ENCODE peak calls at places on chromosomes 1 and 21, in ten cellular contexts. Z is NAMALWA; T is hypothalamus; W is lung microvascular endothelial cell; F is AG20443; O is epithelial cell of esophagus; Y is CD4-positive, CD25-positive, alpha-beta regulatory T cell; K is lower lobe of right lung; J is activated CD8-positive, alpha-beta memory T cell treated with anti-CD3 and anti-CD28 coated beads, Interleukin-2, amount 50 U/mL, for 48 hours; V is endodermal cell. U is an unnamed sample.

GRCh38 chr1:86356247-86356646 is 39.9 kb downstream of the ODF2L start:
- DNase-seq in T (no peak), O (peak), W (peak), Z (no peak), J (no peak), K (peak), F (peak), Y (no peak), V (no peak), U (no peak)

GRCh38 chr1:235999259-235999925 is 65.5 kb downstream of the NID1 start:
- DNase-seq in Z (no peak), T (no peak), W (peak), F (peak), K (no peak), Y (peak), V (no peak), O (peak), J (peak), U (peak)

GRCh38 chr1:235516862-235517446 is 12.7 kb upstream of the B3GALNT2 start:
- DNase-seq in J (no peak), F (no peak), O (no peak), T (no peak), Z (no peak), K (no peak), W (no peak), Y (no peak), V (peak), U (no peak)

GRCh38 chr1:45846931-45847330 is 43.5 kb downstream of the MAST2 start:
- DNase-seq in O (no peak), J (no peak), W (peak), V (no peak), Z (no peak), Y (no peak), K (no peak), F (peak), T (no peak), U (no peak)

GRCh38 chr1:206445116-206445515 is 25.2 kb upstream of the IKBKE start:
- DNase-seq in F (peak), W (peak), Z (no peak), T (no peak), K (no peak), V (no peak), Y (no peak), O (no peak), J (no peak), U (no peak)

GRCh38 chr1:6384962-6385672 is 8.4 kb downstream of the ACOT7 start:
- DNase-seq in K (no peak), T (peak), W (peak), O (peak), J (no peak), V (no peak), F (no peak), Y (no peak), Z (no peak), U (no peak)

GRCh38 chr1:50335036-50335435 is 88.2 kb downstream of the DMRTA2 start:
- DNase-seq in V (no peak), Z (no peak), W (no peak), F (no peak), K (no peak), Y (no peak), O (no peak), J (no peak), T (no peak), U (no peak)

GRCh38 chr1:114345930-114346479 is 165.0 kb downstream of the TRIM33 start:
- DNase-seq in K (no peak), W (no peak), J (no peak), Y (no peak), V (peak), F (peak), O (no peak), T (no peak), Z (no peak), U (no peak)

GRCh38 chr1:243280571-243281129 is 24.8 kb downstream of the SDCCAG8 start:
- DNase-seq in Y (no peak), O (no peak), F (no peak), J (no peak), T (no peak), Z (no peak), W (peak), V (no peak), K (no peak), U (no peak)

GRCh38 chr1:234733427-234733826 is 123.4 kb upstream of the IRF2BP2 start:
- DNase-seq in J (no peak), Z (no peak), T (no peak), V (no peak), W (no peak), F (no peak), O (no peak), K (no peak), Y (no peak), U (no peak)

GRCh38 chr1:109392788-109393580 is 4.7 kb downstream of the SORT1 start:
- DNase-seq in T (peak), W (peak), O (peak), J (no peak), Z (no peak), V (peak), K (peak), Y (no peak), F (peak), U (no peak)

GRCh38 chr1:210151063-210151672 is 81.4 kb upstream of the SERTAD4 start:
- DNase-seq in Y (no peak), O (no peak), W (no peak), J (no peak), F (no peak), K (no peak), V (no peak), T (no peak), Z (no peak), U (no peak)

GRCh38 chr1:17486242-17486641 is 46.8 kb upstream of the RCC2 start:
- DNase-seq in Z (no peak), Y (no peak), J (no peak), O (no peak), W (no peak), F (no peak), V (peak), K (no peak), T (no peak), U (no peak)

GRCh38 chr1:54111624-54112023 is 41.2 kb downstream of the CDCP2 start:
- DNase-seq in Z (no peak), Y (no peak), K (no peak), F (no peak), V (peak), T (no peak), W (no peak), J (peak), O (no peak), U (no peak)

GRCh38 chr21:14453339-14453738 is 70.4 kb upstream of the HSPA13 start:
- DNase-seq in Y (no peak), F (no peak), V (no peak), K (no peak), Z (no peak), W (no peak), T (no peak), O (peak), J (no peak), U (no peak)

GRCh38 chr1:45299981-45300668 is 26.6 kb upstream of the HPDL start:
- DNase-seq in J (no peak), Z (peak), O (peak), K (no peak), W (peak), Y (peak), F (peak), V (peak), T (peak), U (peak)

GRCh38 chr1:204435886-204436271 is 24.3 kb upstream of the PPP1R15B start:
- DNase-seq in W (no peak), K (no peak), V (no peak), F (peak), O (peak), J (no peak), Z (no peak), T (no peak), Y (no peak), U (no peak)

GRCh38 chr1:117708323-117709288 is 102.8 kb downstream of the TENT5C start:
- DNase-seq in K (no peak), V (peak), J (no peak), O (no peak), F (no peak), W (no peak), Y (no peak), Z (no peak), T (no peak), U (no peak)

GRCh38 chr1:224585051-224585450 is 31.1 kb upstream of the CNIH3 start:
- DNase-seq in V (no peak), F (no peak), Y (no peak), T (no peak), Z (no peak), W (no peak), O (no peak), J (no peak), K (no peak), U (no peak)

U was measured in pulmonary artery endothelial cell.